ENCODE peak calls at places on chromosomes 5 and 9, in eight cellular contexts. P is AG04450, L is NT2/D1, Y is left lung, C is adipocyte, W is mesendoderm, G is transverse colon, O is aorta. M is an unnamed sample.
A peak's percentile ranks its signal among the peaks of the same experiment; 100 is the strongest.

GRCh38 chr9:124855944-124856773 is 2.9 kb downstream of the WDR38 start:
- DNase-seq in P (no peak), Y (no peak), L (no peak), C (peak; percentile 28), W (peak; percentile 84), G (no peak), O (no peak), M (no peak)

GRCh38 chr5:23284656-23285055 is 222.8 kb upstream of the PRDM9 start:
- DNase-seq in P (no peak), G (no peak), Y (no peak), C (no peak), O (no peak), W (no peak), L (no peak), M (no peak)

GRCh38 chr9:35517136-35517535 is 27.2 kb downstream of the RUSC2 start:
- DNase-seq in G (no peak), C (peak; percentile 61), L (no peak), O (no peak), Y (no peak), P (no peak), W (peak; percentile 22), M (no peak)

GRCh38 chr5:749101-749670 is 35.3 kb downstream of the ZDHHC11B start:
- DNase-seq in O (no peak), G (no peak), C (no peak), P (no peak), L (no peak), W (no peak), Y (peak; percentile 53), M (no peak)

GRCh38 chr5:39073759-39074008 is 515 bp downstream of the RICTOR start:
- DNase-seq in P (no peak), W (no peak), G (no peak), Y (no peak), O (no peak), L (no peak), C (peak; percentile 73), M (no peak)

GRCh38 chr9:107841078-107841477 is 351.5 kb upstream of the KLF4 start:
- DNase-seq in G (no peak), P (no peak), L (no peak), W (no peak), O (no peak), Y (no peak), C (peak; percentile 34), M (no peak)

GRCh38 chr9:101054657-101055056 is 26.1 kb downstream of the PLPPR1 start:
- DNase-seq in O (no peak), Y (no peak), W (peak; percentile 28), G (no peak), P (no peak), L (no peak), C (no peak), M (no peak)

GRCh38 chr9:21381752-21382339 is 3.4 kb downstream of the IFNA2 start:
- DNase-seq in W (peak; percentile 48), L (no peak), P (no peak), G (no peak), O (no peak), C (no peak), Y (no peak), M (peak; percentile 41)

GRCh38 chr5:68012429-68012828 is 203.1 kb upstream of the PIK3R1 start:
- DNase-seq in P (no peak), O (no peak), C (no peak), W (no peak), L (no peak), G (no peak), Y (no peak), M (peak; percentile 20)

GRCh38 chr5:12672141-12672540 is 767.9 kb upstream of the CTNND2 start:
- DNase-seq in L (no peak), P (no peak), C (no peak), W (peak; percentile 66), Y (no peak), G (no peak), O (no peak), M (no peak)

GRCh38 chr5:146342882-146343865 is 4.5 kb downstream of the POU4F3 start:
- DNase-seq in G (no peak), P (no peak), W (peak; percentile 75), C (no peak), Y (no peak), L (no peak), O (no peak), M (no peak)
- H3K27me3 ChIP-seq in G (peaks cover 100% of the 10 kb centered on the region), P (peaks cover 82% of the 10 kb centered on the region), W (peaks cover 79% of the 10 kb centered on the region), C (peaks cover 93% of the 10 kb centered on the region), Y (peaks cover 89% of the 10 kb centered on the region), L (peaks cover 96% of the 10 kb centered on the region), O (peaks cover 2% of the 10 kb centered on the region), M (peaks cover 65% of the 10 kb centered on the region)

DNA sequence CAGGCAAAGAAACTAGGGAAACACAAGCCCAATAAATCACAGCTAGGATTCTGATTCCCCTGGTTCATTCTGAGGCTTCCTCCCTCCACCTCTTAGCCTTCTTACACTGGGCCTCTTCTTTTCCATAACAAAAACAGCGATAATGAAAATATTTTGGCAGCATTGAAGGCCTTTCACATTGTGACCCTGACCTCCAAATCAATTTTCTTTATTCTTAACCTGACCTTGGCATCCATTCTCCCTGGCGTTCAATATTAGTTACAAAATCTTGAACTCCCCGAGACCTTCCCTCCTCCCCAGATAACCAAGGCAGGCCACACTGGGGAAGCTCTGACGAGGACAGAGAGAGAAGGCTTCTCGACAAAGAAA is 399.9 kb downstream of the ZSWIM6 start:
- DNase-seq in G (no peak), O (no peak), P (no peak), L (no peak), Y (no peak), W (peak; percentile 5), C (no peak), M (no peak)
- H3K27me3 ChIP-seq in G (no peaks in the 10 kb centered on the region), O (no peaks in the 10 kb centered on the region), P (peaks cover 19% of the 10 kb centered on the region), L (no peaks in the 10 kb centered on the region), Y (no peaks in the 10 kb centered on the region), W (no peaks in the 10 kb centered on the region), C (peaks cover 25% of the 10 kb centered on the region), M (peaks cover 1% of the 10 kb centered on the region)

GRCh38 chr5:178375348-178375747 is 142.7 kb upstream of the PHYKPL start:
- DNase-seq in Y (no peak), W (no peak), G (no peak), O (peak; percentile 30), C (no peak), L (no peak), P (no peak), M (no peak)
- H3K27me3 ChIP-seq in Y (no peaks in the 10 kb centered on the region), W (no peaks in the 10 kb centered on the region), G (no peaks in the 10 kb centered on the region), O (no peaks in the 10 kb centered on the region), C (peaks cover 34% of the 10 kb centered on the region), L (no peaks in the 10 kb centered on the region), P (no peaks in the 10 kb centered on the region), M (no peaks in the 10 kb centered on the region)

DNA sequence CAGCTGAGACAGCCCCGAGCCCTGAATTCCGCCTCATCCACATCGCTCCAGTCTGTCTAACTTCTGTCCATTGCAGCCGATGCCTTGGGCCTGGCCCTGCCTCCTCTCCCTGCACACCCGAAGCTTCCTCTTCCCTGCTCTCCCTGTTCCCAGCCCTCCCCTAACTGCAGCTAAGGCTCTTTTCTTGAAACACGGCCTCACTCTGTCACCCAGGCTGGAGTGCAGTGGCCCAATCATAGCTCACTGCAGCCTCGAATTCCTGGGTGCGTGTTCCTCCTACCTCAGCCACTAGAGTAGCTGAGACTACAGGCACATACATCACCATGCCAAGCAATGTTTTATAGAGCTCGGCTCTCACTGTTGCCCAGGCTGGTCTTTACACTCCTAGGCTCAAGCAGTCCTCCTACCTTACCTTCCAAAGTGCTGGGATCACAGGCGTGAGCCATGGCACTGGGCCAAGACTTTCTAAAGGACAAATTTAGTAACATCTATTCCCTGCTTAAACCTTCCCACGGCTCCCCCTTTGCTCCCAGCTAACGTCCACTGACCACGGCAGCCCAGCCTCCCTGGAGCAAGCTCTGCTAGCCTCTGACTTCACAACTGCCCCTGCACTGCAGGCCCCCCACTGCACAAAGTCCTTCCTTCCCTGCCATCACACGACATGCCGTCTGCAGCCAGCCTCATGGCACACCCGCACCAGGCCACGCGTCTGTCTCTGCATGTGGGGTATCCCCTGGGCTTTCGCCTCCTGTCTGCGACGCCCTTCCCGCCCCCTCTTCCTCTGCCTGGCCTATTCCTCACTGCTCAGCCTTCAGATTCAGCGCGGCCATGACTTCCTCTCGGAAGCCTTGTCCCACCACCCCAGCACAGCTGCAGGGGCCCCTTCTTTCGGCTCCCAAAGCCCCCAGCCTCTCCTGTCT is 28.6 kb downstream of the LAMC3 start:
- DNase-seq in W (no peak), Y (peak; percentile 57), P (no peak), O (no peak), L (no peak), C (no peak), G (no peak), M (no peak)
- H3K27me3 ChIP-seq in W (no peaks in the 10 kb centered on the region), Y (no peaks in the 10 kb centered on the region), P (peaks cover 32% of the 10 kb centered on the region), O (no peaks in the 10 kb centered on the region), L (no peaks in the 10 kb centered on the region), C (peaks cover 21% of the 10 kb centered on the region), G (no peaks in the 10 kb centered on the region), M (peaks cover 8% of the 10 kb centered on the region)

DNA sequence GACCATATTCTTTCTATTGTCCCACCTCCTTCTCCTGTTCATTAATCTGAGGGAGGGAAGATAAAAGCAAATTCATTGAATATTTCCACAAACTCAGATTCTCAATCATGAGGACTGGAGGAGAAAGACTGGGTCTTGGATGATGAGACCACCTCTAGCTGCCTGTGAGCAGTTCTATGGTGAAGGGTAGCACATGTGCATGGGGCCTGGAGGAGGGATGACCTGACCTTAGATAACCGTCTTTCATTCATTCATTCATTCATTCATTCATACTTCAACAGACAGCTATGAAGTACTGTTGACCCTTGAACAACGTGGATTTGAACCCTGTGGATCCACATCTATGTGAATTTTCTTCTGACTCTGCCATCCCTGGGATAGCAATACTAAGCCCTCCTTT is 68.4 kb downstream of the MED10 start:
- DNase-seq in G (no peak), W (no peak), P (no peak), L (no peak), Y (no peak), O (no peak), C (no peak), M (no peak)
- H3K27me3 ChIP-seq in G (no peaks in the 10 kb centered on the region), W (no peaks in the 10 kb centered on the region), P (no peaks in the 10 kb centered on the region), L (peaks cover 48% of the 10 kb centered on the region), Y (no peaks in the 10 kb centered on the region), O (no peaks in the 10 kb centered on the region), C (no peaks in the 10 kb centered on the region), M (no peaks in the 10 kb centered on the region)

GRCh38 chr9:126058631-126059030 is 268.0 kb upstream of the MVB12B start:
- DNase-seq in Y (peak; percentile 65), P (no peak), C (no peak), L (no peak), W (no peak), O (no peak), G (no peak), M (no peak)

GRCh38 chr9:126057869-126058467 is 268.7 kb upstream of the MVB12B start:
- DNase-seq in P (no peak), C (no peak), W (no peak), Y (no peak), G (no peak), L (no peak), O (no peak), M (no peak)

GRCh38 chr9:126056312-126057021 is 270.2 kb upstream of the MVB12B start:
- DNase-seq in O (no peak), W (no peak), P (no peak), G (no peak), Y (no peak), L (no peak), C (no peak), M (no peak)

GRCh38 chr9:126057036-126057435 is 269.6 kb upstream of the MVB12B start:
- DNase-seq in G (no peak), P (no peak), L (no peak), O (no peak), W (no peak), Y (no peak), C (no peak), M (no peak)

GRCh38 chr9:126057461-126057860 is 269.2 kb upstream of the MVB12B start:
- DNase-seq in W (no peak), L (no peak), Y (peak; percentile 64), P (no peak), G (no peak), O (no peak), C (no peak), M (no peak)
- H3K27me3 ChIP-seq in W (no peaks in the 10 kb centered on the region), L (no peaks in the 10 kb centered on the region), Y (no peaks in the 10 kb centered on the region), P (peaks cover 59% of the 10 kb centered on the region), G (peaks cover 19% of the 10 kb centered on the region), O (no peaks in the 10 kb centered on the region), C (peaks cover 54% of the 10 kb centered on the region), M (peaks cover 3% of the 10 kb centered on the region)

M was measured in bronchial epithelial cell.